ENCODE peak calls at places on chromosomes 2 and 18, in four cellular contexts. One of them, this sample, is unnamed.
A peak's percentile ranks its signal among the peaks of the same experiment; 100 is the strongest.

GRCh38 chr2:149192425-149192824 is 138.0 kb upstream of the LYPD6 start:
- DNase-seq in PC-3: no peak
- DNase-seq in cardiac muscle cell: no peak
- DNase-seq in body of pancreas: no peak
- DNase-seq in this sample: no peak

GRCh38 chr2:218878941-218879761 is 1.5 kb upstream of the WNT10A start:
- DNase-seq in PC-3: no peak
- DNase-seq in cardiac muscle cell: no peak
- DNase-seq in body of pancreas: no peak
- DNase-seq in this sample: no peak

GRCh38 chr2:106004854-106005253 is 189.2 kb downstream of the UXS1 start:
- DNase-seq in PC-3: no peak
- DNase-seq in cardiac muscle cell: no peak
- DNase-seq in body of pancreas: no peak
- DNase-seq in this sample: no peak

GRCh38 chr2:159326569-159327255 is 40.2 kb upstream of the WDSUB1 start:
- DNase-seq in PC-3: no peak
- DNase-seq in cardiac muscle cell: no peak
- DNase-seq in body of pancreas: no peak
- DNase-seq in this sample: peak; percentile 80

GRCh38 chr2:236968101-236968886 is 117.4 kb upstream of the COPS8 start:
- DNase-seq in PC-3: no peak
- DNase-seq in cardiac muscle cell: no peak
- DNase-seq in body of pancreas: no peak
- DNase-seq in this sample: no peak

GRCh38 chr2:207833265-207833751 is 63.6 kb upstream of the FZD5 start:
- DNase-seq in PC-3: peak; percentile 48
- DNase-seq in cardiac muscle cell: no peak
- DNase-seq in body of pancreas: no peak
- DNase-seq in this sample: peak; percentile 12

GRCh38 chr18:27656905-27657304 is 471.8 kb upstream of the CHST9 start:
- DNase-seq in PC-3: no peak
- DNase-seq in cardiac muscle cell: no peak
- DNase-seq in body of pancreas: no peak
- DNase-seq in this sample: no peak

GRCh38 chr2:20680744-20681143 is 13.8 kb downstream of the GDF7 start:
- DNase-seq in PC-3: no peak
- DNase-seq in cardiac muscle cell: no peak
- DNase-seq in body of pancreas: no peak
- DNase-seq in this sample: no peak

GRCh38 chr2:28552045-28552823 is 56.4 kb downstream of the PLB1 start:
- DNase-seq in PC-3: peak; percentile 31
- DNase-seq in cardiac muscle cell: no peak
- DNase-seq in body of pancreas: no peak
- DNase-seq in this sample: no peak

GRCh38 chr2:140929866-140930265 is 1201.0 kb downstream of the LRP1B start:
- DNase-seq in PC-3: peak; percentile 23
- DNase-seq in cardiac muscle cell: no peak
- DNase-seq in body of pancreas: no peak
- DNase-seq in this sample: no peak

GRCh38 chr2:217756375-217757107 is 246.3 kb downstream of the TNS1 start:
- DNase-seq in PC-3: peak; percentile 58
- DNase-seq in cardiac muscle cell: peak; percentile 87
- DNase-seq in body of pancreas: peak; percentile 55
- DNase-seq in this sample: peak; percentile 47

GRCh38 chr2:196258407-196258806 is 87.0 kb upstream of the STK17B start:
- DNase-seq in PC-3: peak; percentile 36
- DNase-seq in cardiac muscle cell: no peak
- DNase-seq in body of pancreas: no peak
- DNase-seq in this sample: no peak

GRCh38 chr18:64253900-64254299 is 105.0 kb upstream of the LINC00305 start:
- DNase-seq in PC-3: no peak
- DNase-seq in cardiac muscle cell: peak; percentile 25
- DNase-seq in body of pancreas: no peak
- DNase-seq in this sample: no peak

GRCh38 chr2:28350791-28351285 is 41.8 kb upstream of the FOSL2 start:
- DNase-seq in PC-3: no peak
- DNase-seq in cardiac muscle cell: no peak
- DNase-seq in body of pancreas: no peak
- DNase-seq in this sample: no peak

GRCh38 chr18:48802543-48803428 is 148.0 kb downstream of the SMAD7 start:
- DNase-seq in PC-3: no peak
- DNase-seq in cardiac muscle cell: peak; percentile 80
- DNase-seq in body of pancreas: peak; percentile 18
- DNase-seq in this sample: no peak

GRCh38 chr2:80154231-80154915 is 150.2 kb downstream of the LRRTM1 start:
- DNase-seq in PC-3: no peak
- DNase-seq in cardiac muscle cell: no peak
- DNase-seq in body of pancreas: no peak
- DNase-seq in this sample: no peak

GRCh38 chr2:215367647-215368492 is 56.0 kb downstream of the ATIC start:
- DNase-seq in PC-3: no peak
- DNase-seq in cardiac muscle cell: no peak
- DNase-seq in body of pancreas: no peak
- DNase-seq in this sample: no peak

GRCh38 chr2:97868986-97869721 is 126.6 kb downstream of the TMEM131 start:
- DNase-seq in PC-3: peak; percentile 95
- DNase-seq in cardiac muscle cell: peak; percentile 45
- DNase-seq in body of pancreas: no peak
- DNase-seq in this sample: peak; percentile 88

GRCh38 chr2:53252115-53252514 is 515.5 kb upstream of the CHAC2 start:
- DNase-seq in PC-3: peak; percentile 67
- DNase-seq in cardiac muscle cell: no peak
- DNase-seq in body of pancreas: no peak
- DNase-seq in this sample: no peak

GRCh38 chr2:219457784-219458369 is 23.2 kb downstream of the SPEG start:
- DNase-seq in PC-3: peak; percentile 58
- DNase-seq in cardiac muscle cell: peak; percentile 40
- DNase-seq in body of pancreas: no peak
- DNase-seq in this sample: no peak

GRCh38 chr18:10923671-10924070 is 225.7 kb downstream of the PIEZO2 start:
- DNase-seq in PC-3: no peak
- DNase-seq in cardiac muscle cell: no peak
- DNase-seq in body of pancreas: no peak
- DNase-seq in this sample: no peak

GRCh38 chr2:46976556-46976955 is 61.0 kb upstream of the MCFD2 start:
- DNase-seq in PC-3: no peak
- DNase-seq in cardiac muscle cell: no peak
- DNase-seq in body of pancreas: no peak
- DNase-seq in this sample: no peak

GRCh38 chr2:153163055-153163454 is 315.5 kb downstream of the RPRM start:
- DNase-seq in PC-3: peak; percentile 45
- DNase-seq in cardiac muscle cell: peak; percentile 59
- DNase-seq in body of pancreas: no peak
- DNase-seq in this sample: peak; percentile 27

GRCh38 chr18:55422456-55423185 is 165.4 kb downstream of the TCF4 start:
- DNase-seq in PC-3: no peak
- DNase-seq in cardiac muscle cell: no peak
- DNase-seq in body of pancreas: no peak
- DNase-seq in this sample: peak; percentile 36

GRCh38 chr2:156841321-156841720 is 405.1 kb downstream of the GPD2 start:
- DNase-seq in PC-3: no peak
- DNase-seq in cardiac muscle cell: no peak
- DNase-seq in body of pancreas: no peak
- DNase-seq in this sample: no peak

GRCh38 chr18:63363951-63364350 is 3.1 kb downstream of the KDSR start:
- DNase-seq in PC-3: no peak
- DNase-seq in cardiac muscle cell: no peak
- DNase-seq in body of pancreas: no peak
- DNase-seq in this sample: no peak

GRCh38 chr2:1973636-1974035 is 229.3 kb upstream of the PXDN start:
- DNase-seq in PC-3: no peak
- DNase-seq in cardiac muscle cell: no peak
- DNase-seq in body of pancreas: no peak
- DNase-seq in this sample: no peak

GRCh38 chr2:44897406-44897805 is 44.1 kb upstream of the SIX3 start:
- DNase-seq in PC-3: peak; percentile 32
- DNase-seq in cardiac muscle cell: no peak
- DNase-seq in body of pancreas: no peak
- DNase-seq in this sample: no peak

GRCh38 chr2:234960091-234961088 is 8.6 kb downstream of the SH3BP4 start:
- DNase-seq in PC-3: no peak
- DNase-seq in cardiac muscle cell: no peak
- DNase-seq in body of pancreas: peak; percentile 5
- DNase-seq in this sample: no peak

GRCh38 chr2:174171686-174172445 is 76.5 kb downstream of the OLA1 start:
- DNase-seq in PC-3: no peak
- DNase-seq in cardiac muscle cell: no peak
- DNase-seq in body of pancreas: no peak
- DNase-seq in this sample: no peak
- H3K4me3 ChIP-seq in PC-3: no peak overlapping the region
- H3K4me3 ChIP-seq in cardiac muscle cell: no peak overlapping the region
- H3K4me3 ChIP-seq in body of pancreas: no peak overlapping the region
- H3K4me3 ChIP-seq in this sample: no peak overlapping the region

GRCh38 chr18:49858309-49859005 is 45.1 kb upstream of the ACAA2 start:
- DNase-seq in PC-3: peak; percentile 61
- DNase-seq in cardiac muscle cell: peak; percentile 82
- DNase-seq in body of pancreas: peak; percentile 79
- DNase-seq in this sample: peak; percentile 80

GRCh38 chr18:49857708-49858107 is 44.4 kb upstream of the ACAA2 start:
- DNase-seq in PC-3: no peak
- DNase-seq in cardiac muscle cell: no peak
- DNase-seq in body of pancreas: no peak
- DNase-seq in this sample: no peak

GRCh38 chr18:49859006-49859359 is 45.6 kb upstream of the ACAA2 start:
- DNase-seq in PC-3: no peak
- DNase-seq in cardiac muscle cell: no peak
- DNase-seq in body of pancreas: no peak
- DNase-seq in this sample: no peak

GRCh38 chr18:49861659-49862058 is 48.3 kb upstream of the ACAA2 start:
- DNase-seq in PC-3: peak; percentile 15
- DNase-seq in cardiac muscle cell: no peak
- DNase-seq in body of pancreas: no peak
- DNase-seq in this sample: no peak

DNA sequence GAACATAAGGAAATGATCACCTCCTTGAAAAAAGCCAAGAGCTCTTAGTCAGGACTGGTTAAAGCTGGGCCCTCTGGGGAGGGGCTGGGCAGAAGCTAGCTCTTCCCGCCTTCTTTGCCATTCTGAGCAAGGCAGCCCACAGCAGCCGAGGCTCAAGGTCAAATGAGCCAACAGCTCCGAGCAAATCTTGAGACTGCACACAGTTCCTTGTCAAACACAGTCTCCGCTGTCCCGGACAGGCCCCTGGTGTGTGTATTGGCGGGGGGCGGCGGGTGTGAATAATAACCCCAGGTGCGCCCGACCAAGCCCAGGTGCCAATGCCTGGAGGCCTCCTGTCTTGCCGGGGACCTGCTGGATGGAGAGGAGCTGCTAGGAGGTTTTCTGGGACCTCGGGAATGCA is 46.4 kb upstream of the ACAA2 start:
- DNase-seq in PC-3: no peak
- DNase-seq in cardiac muscle cell: no peak
- DNase-seq in body of pancreas: no peak
- DNase-seq in this sample: no peak
- TF ChIP-seq CTCF in PC-3: no peak
- TF ChIP-seq CTCF in cardiac muscle cell: no peak
- TF ChIP-seq CTCF in body of pancreas: no peak
- TF ChIP-seq CTCF in this sample: no peak

GRCh38 chr2:143893340-143893739 is 626.6 kb downstream of the ZEB2 start:
- DNase-seq in PC-3: no peak
- DNase-seq in cardiac muscle cell: no peak
- DNase-seq in body of pancreas: no peak
- DNase-seq in this sample: no peak

GRCh38 chr2:143890799-143891198 is 629.1 kb downstream of the ZEB2 start:
- DNase-seq in PC-3: no peak
- DNase-seq in cardiac muscle cell: no peak
- DNase-seq in body of pancreas: no peak
- DNase-seq in this sample: no peak

GRCh38 chr2:143891879-143892308 is 628.0 kb downstream of the ZEB2 start:
- DNase-seq in PC-3: no peak
- DNase-seq in cardiac muscle cell: no peak
- DNase-seq in body of pancreas: no peak
- DNase-seq in this sample: no peak
- H3K4me3 ChIP-seq in PC-3: no peak overlapping the region
- H3K4me3 ChIP-seq in cardiac muscle cell: no peak overlapping the region
- H3K4me3 ChIP-seq in body of pancreas: no peak overlapping the region
- H3K4me3 ChIP-seq in this sample: no peak overlapping the region

GRCh38 chr2:145592362-145592761 is 1072.4 kb upstream of the ZEB2 start:
- DNase-seq in PC-3: no peak
- DNase-seq in cardiac muscle cell: no peak
- DNase-seq in body of pancreas: no peak
- DNase-seq in this sample: no peak

GRCh38 chr2:145593280-145593679 is 1073.4 kb upstream of the ZEB2 start:
- DNase-seq in PC-3: no peak
- DNase-seq in cardiac muscle cell: no peak
- DNase-seq in body of pancreas: no peak
- DNase-seq in this sample: no peak

GRCh38 chr2:145597011-145597410 is 1077.1 kb upstream of the ZEB2 start:
- DNase-seq in PC-3: no peak
- DNase-seq in cardiac muscle cell: no peak
- DNase-seq in body of pancreas: no peak
- DNase-seq in this sample: peak; percentile 62

GRCh38 chr2:145595296-145595695 is 1075.4 kb upstream of the ZEB2 start:
- DNase-seq in PC-3: peak; percentile 13
- DNase-seq in cardiac muscle cell: no peak
- DNase-seq in body of pancreas: no peak
- DNase-seq in this sample: peak; percentile 60

DNA sequence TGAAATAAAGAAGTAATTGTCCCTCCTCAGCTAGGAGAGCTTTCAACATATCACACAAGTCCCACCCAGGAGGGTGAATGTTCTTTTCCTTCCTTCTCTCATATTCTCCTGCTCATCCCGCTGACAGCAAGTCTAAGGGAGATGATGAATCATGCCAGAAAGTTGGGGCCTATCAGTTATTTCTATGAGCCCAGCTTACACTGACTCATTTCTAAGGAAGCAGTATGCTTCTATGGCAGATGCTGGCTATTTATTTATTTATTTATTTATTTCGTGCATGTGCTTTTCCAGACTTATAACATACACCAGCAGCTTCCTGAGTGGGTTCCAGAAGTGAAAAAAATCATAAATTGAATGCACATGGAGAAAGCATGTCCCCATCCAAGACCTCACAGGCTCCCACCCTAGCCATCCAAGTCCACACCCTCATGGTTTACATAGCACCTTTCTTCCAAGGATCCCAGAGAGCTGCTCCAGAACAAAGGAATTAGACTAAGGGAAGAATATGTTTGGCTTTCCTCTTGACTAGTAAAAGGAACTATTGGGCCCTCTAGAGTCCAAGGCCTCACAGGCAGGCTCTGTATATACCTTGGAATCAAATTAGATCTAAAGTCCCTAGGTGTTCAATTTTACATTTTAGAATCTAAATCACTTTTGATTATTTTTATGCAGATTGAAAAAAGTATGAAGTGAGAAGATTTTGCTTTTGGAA is 1074.2 kb upstream of the ZEB2 start:
- DNase-seq in PC-3: peak; percentile 94
- DNase-seq in cardiac muscle cell: peak; percentile 10
- DNase-seq in body of pancreas: no peak
- DNase-seq in this sample: peak; percentile 82
- TF ChIP-seq CTCF in PC-3: peak; percentile 50
- TF ChIP-seq CTCF in cardiac muscle cell: peak; percentile 36
- TF ChIP-seq CTCF in body of pancreas: no peak
- TF ChIP-seq CTCF in this sample: peak; percentile 31